ENCODE peak calls at places on chromosomes 5 and 9, in four cellular contexts. One of them, this sample, is unnamed. For H3K36me3, the result is how much of the 10 kb centered on the place peaks cover.

GRCh38 chr9:114691046-114691955 is 9.3 kb upstream of the TEX48 start:
- DNase-seq in BJ: peak
- DNase-seq in keratinocyte: no peak
- DNase-seq in iPS DF 6.9: no peak
- DNase-seq in this sample: peak

GRCh38 chr9:93667627-93668026 is 91.2 kb downstream of the PHF2 start:
- DNase-seq in keratinocyte: no peak
- DNase-seq in iPS DF 6.9: no peak
- DNase-seq in BJ: no peak
- DNase-seq in this sample: no peak

GRCh38 chr5:132653716-132654115 is 4.3 kb upstream of the IL13 start:
- DNase-seq in keratinocyte: no peak
- DNase-seq in iPS DF 6.9: no peak
- DNase-seq in BJ: no peak
- DNase-seq in this sample: no peak

GRCh38 chr5:2538169-2538568 is 213.3 kb downstream of the IRX2 start:
- DNase-seq in keratinocyte: no peak
- DNase-seq in iPS DF 6.9: peak
- DNase-seq in BJ: no peak
- DNase-seq in this sample: no peak

GRCh38 chr9:37542895-37543294 is 33.3 kb downstream of the FBXO10 start:
- DNase-seq in BJ: no peak
- DNase-seq in keratinocyte: no peak
- DNase-seq in iPS DF 6.9: no peak
- DNase-seq in this sample: no peak

GRCh38 chr5:41835625-41836024 is 34.6 kb downstream of the OXCT1 start:
- DNase-seq in keratinocyte: no peak
- DNase-seq in iPS DF 6.9: no peak
- DNase-seq in BJ: peak
- DNase-seq in this sample: peak

GRCh38 chr9:90970603-90971002 is 169.0 kb downstream of the SYK start:
- DNase-seq in keratinocyte: peak
- DNase-seq in BJ: no peak
- DNase-seq in iPS DF 6.9: no peak
- DNase-seq in this sample: no peak

GRCh38 chr5:13133951-13134350 is 810.5 kb downstream of the DNAH5 start:
- DNase-seq in iPS DF 6.9: no peak
- DNase-seq in keratinocyte: no peak
- DNase-seq in BJ: no peak
- DNase-seq in this sample: no peak

GRCh38 chr5:176529824-176530195 is 7.4 kb downstream of the RNF44 start:
- DNase-seq in keratinocyte: no peak
- DNase-seq in iPS DF 6.9: no peak
- DNase-seq in BJ: no peak
- DNase-seq in this sample: no peak

GRCh38 chr9:124323904-124324303 is 66.2 kb downstream of the NEK6 start:
- DNase-seq in BJ: no peak
- DNase-seq in keratinocyte: no peak
- DNase-seq in iPS DF 6.9: no peak
- DNase-seq in this sample: no peak

GRCh38 chr9:124321935-124322334 is 64.2 kb downstream of the NEK6 start:
- DNase-seq in keratinocyte: no peak
- DNase-seq in iPS DF 6.9: no peak
- DNase-seq in BJ: no peak
- DNase-seq in this sample: no peak

GRCh38 chr9:124321416-124321815 is 63.7 kb downstream of the NEK6 start:
- DNase-seq in iPS DF 6.9: no peak
- DNase-seq in keratinocyte: no peak
- DNase-seq in BJ: no peak
- DNase-seq in this sample: no peak

GRCh38 chr9:124322618-124323432 is 65.1 kb downstream of the NEK6 start:
- DNase-seq in iPS DF 6.9: no peak
- DNase-seq in BJ: no peak
- DNase-seq in keratinocyte: no peak
- DNase-seq in this sample: no peak

GRCh38 chr9:124320062-124320973 is 62.6 kb downstream of the NEK6 start:
- DNase-seq in BJ: no peak
- DNase-seq in keratinocyte: no peak
- DNase-seq in iPS DF 6.9: peak
- DNase-seq in this sample: no peak
- H3K36me3 ChIP-seq in BJ: under half
- H3K36me3 ChIP-seq in keratinocyte: under half
- H3K36me3 ChIP-seq in iPS DF 6.9: under half
- H3K36me3 ChIP-seq in this sample: under half

GRCh38 chr5:91910247-91910646 is 527.1 kb upstream of the ARRDC3 start:
- DNase-seq in iPS DF 6.9: no peak
- DNase-seq in keratinocyte: no peak
- DNase-seq in BJ: no peak
- DNase-seq in this sample: no peak

GRCh38 chr5:91910655-91911054 is 527.5 kb upstream of the ARRDC3 start:
- DNase-seq in iPS DF 6.9: no peak
- DNase-seq in keratinocyte: no peak
- DNase-seq in BJ: no peak
- DNase-seq in this sample: no peak

GRCh38 chr5:91906027-91906426 is 522.9 kb upstream of the ARRDC3 start:
- DNase-seq in iPS DF 6.9: no peak
- DNase-seq in keratinocyte: no peak
- DNase-seq in BJ: no peak
- DNase-seq in this sample: no peak

DNA sequence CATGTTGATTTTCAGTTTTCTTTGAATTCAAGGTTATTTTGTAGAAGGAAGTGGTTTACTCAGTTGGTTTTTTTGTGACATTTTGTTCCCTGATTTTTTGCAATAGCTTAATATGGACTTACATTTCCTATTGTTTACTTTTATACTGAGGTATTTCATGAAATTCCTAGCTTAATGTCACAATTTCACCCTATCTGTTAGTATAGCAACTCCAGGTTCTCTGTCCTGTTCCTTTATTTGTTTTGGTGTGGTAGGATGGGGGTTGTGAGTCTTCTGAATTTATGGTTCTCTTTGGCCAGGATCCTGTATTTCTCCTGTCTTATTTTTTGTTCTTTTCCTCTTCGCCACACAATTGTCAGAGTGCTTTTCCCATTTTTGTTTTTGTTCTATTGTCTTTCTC is 523.4 kb upstream of the ARRDC3 start:
- DNase-seq in iPS DF 6.9: no peak
- DNase-seq in BJ: no peak
- DNase-seq in keratinocyte: no peak
- DNase-seq in this sample: no peak
- H3K4me3 ChIP-seq in iPS DF 6.9: no peak
- H3K4me3 ChIP-seq in BJ: no peak
- H3K4me3 ChIP-seq in keratinocyte: no peak
- H3K4me3 ChIP-seq in this sample: no peak

DNA sequence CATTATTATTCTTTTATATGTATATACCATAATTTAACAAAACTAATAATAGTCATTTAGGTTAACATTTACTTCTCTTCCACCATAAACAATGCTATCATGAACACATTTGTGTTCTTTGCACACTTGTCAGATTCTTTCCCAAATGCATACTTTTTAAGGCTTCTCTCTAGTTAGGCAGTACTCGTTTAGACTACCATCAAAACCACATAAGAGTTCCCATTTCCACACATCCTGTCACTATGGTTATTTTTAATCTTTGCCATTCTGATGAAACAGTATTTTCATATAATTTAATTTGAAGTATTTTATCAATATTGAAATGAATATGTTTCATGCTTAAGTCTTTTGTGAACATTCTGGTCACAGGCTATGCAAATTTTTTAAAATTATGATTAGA is 15.1 kb downstream of the DROSHA start:
- DNase-seq in BJ: no peak
- DNase-seq in iPS DF 6.9: no peak
- DNase-seq in keratinocyte: no peak
- DNase-seq in this sample: no peak
- H3K36me3 ChIP-seq in BJ: under half
- H3K36me3 ChIP-seq in iPS DF 6.9: under half
- H3K36me3 ChIP-seq in keratinocyte: under half
- H3K36me3 ChIP-seq in this sample: under half

GRCh38 chr5:140344683-140345423 is 1.6 kb downstream of the HBEGF start:
- DNase-seq in keratinocyte: no peak
- DNase-seq in BJ: no peak
- DNase-seq in iPS DF 6.9: no peak
- DNase-seq in this sample: no peak
- H3K4me3 ChIP-seq in keratinocyte: peak
- H3K4me3 ChIP-seq in BJ: no peak
- H3K4me3 ChIP-seq in iPS DF 6.9: no peak
- H3K4me3 ChIP-seq in this sample: peak

DNA sequence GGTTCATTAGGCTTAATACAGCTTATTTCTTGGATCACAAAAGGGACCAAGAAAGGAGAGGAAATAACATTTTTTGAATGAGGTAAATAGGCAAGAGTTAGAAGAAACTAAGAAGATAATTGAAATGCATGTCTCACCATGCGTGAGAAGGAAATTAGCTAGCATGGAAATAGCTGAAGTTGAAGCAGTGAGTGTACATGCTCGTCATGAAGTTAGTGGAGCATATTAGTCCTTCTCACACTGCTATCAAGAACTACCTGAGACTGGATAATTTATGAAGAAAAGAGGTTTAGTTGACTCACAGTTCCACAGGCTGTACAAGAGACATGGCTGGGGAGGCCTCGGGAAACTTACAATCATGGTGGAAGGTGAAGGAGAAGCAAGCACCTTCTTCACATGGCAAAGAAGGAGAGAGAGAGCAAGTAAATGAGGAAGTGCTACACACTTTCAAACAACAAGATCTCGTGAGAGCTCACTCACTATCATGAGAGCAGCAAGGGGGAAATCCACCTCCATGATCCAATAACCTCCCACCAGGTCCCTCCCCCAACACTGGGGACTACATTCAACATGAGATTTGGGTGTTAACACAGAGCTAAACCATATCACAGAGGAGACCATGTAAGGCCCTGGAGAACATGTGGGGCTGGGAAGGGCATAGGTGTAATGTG is 125.0 kb upstream of the OSMR start:
- DNase-seq in keratinocyte: no peak
- DNase-seq in iPS DF 6.9: no peak
- DNase-seq in BJ: no peak
- DNase-seq in this sample: peak
- H3K36me3 ChIP-seq in keratinocyte: under half
- H3K36me3 ChIP-seq in iPS DF 6.9: under half
- H3K36me3 ChIP-seq in BJ: under half
- H3K36me3 ChIP-seq in this sample: under half

DNA sequence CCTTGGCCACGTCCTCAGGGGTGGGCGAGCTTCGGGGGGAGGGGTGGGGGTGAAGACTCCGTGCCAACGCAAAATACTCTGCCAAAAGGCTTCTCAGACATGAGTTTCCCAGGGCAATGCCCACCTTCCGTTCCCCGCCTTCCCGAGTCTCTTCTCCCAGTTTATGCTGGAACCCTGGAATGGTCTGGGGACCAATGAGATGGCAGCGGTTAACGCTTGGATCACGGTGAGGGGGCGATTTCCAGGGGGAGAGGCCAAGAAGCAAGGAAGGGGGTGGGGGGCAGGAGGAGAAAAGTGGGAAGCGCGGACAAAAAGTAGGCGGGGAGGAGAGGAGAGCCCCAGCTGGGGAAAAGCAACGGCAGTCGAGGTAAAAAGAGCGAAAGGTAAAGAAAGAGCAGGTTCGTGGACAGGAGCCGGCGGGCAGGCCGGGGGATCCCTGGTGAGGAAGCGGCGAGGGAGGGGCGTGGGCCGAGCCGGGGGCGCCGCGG is 593 bp upstream of the SNCAIP start:
- DNase-seq in BJ: no peak
- DNase-seq in iPS DF 6.9: no peak
- DNase-seq in keratinocyte: no peak
- DNase-seq in this sample: no peak
- H3K4me3 ChIP-seq in BJ: peak
- H3K4me3 ChIP-seq in iPS DF 6.9: peak
- H3K4me3 ChIP-seq in keratinocyte: no peak
- H3K4me3 ChIP-seq in this sample: peak

GRCh38 chr5:157799578-157799977 is 56.1 kb downstream of the LSM11 start:
- DNase-seq in keratinocyte: no peak
- DNase-seq in BJ: no peak
- DNase-seq in iPS DF 6.9: no peak
- DNase-seq in this sample: no peak
- H3K36me3 ChIP-seq in keratinocyte: under half
- H3K36me3 ChIP-seq in BJ: under half
- H3K36me3 ChIP-seq in iPS DF 6.9: under half
- H3K36me3 ChIP-seq in this sample: under half

GRCh38 chr5:129904102-129904666 is at the start of gene CHSY3:
- DNase-seq in keratinocyte: no peak
- DNase-seq in BJ: no peak
- DNase-seq in iPS DF 6.9: no peak
- DNase-seq in this sample: peak

GRCh38 chr5:129903466-129904101 is 681 bp upstream of the CHSY3 start:
- DNase-seq in keratinocyte: no peak
- DNase-seq in BJ: no peak
- DNase-seq in iPS DF 6.9: no peak
- DNase-seq in this sample: no peak

GRCh38 chr5:129906177-129906887 is 2.1 kb downstream of the CHSY3 start:
- DNase-seq in iPS DF 6.9: no peak
- DNase-seq in keratinocyte: no peak
- DNase-seq in BJ: no peak
- DNase-seq in this sample: no peak

GRCh38 chr5:129905467-129906176 is 1.4 kb downstream of the CHSY3 start:
- DNase-seq in BJ: no peak
- DNase-seq in keratinocyte: no peak
- DNase-seq in iPS DF 6.9: no peak
- DNase-seq in this sample: no peak

DNA sequence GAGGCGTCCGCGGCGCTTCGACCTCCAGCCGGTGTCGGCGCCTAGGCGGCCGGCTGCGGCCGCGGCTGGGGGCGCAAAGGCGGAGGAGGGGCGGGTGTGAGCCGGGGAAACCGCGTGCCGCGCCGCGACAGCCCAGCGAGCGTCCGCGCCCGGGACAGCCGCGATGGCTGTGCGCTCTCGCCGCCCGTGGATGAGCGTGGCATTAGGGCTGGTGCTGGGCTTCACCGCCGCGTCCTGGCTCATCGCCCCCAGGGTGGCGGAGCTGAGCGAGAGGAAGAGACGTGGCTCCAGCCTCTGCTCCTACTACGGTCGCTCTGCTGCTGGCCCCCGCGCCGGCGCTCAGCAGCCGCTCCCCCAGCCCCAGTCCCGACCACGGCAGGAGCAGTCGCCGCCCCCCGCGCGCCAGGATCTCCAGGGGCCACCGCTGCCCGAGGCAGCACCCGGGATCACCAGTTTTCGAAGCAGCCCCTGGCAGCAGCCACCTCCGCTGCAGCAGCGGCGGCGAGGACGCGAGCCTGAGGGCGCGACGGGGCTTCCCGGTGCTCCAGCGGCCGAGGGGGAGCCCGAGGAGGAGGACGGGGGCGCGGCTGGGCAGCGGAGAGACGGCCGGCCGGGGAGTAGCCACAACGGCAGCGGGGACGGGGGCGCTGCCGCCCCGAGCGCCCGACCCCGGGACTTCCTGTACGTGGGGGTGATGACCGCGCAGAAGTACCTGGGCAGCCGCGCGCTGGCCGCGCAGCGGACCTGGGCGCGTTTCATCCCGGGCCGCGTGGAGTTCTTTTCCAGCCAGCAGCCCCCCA is 602 bp downstream of the CHSY3 start:
- DNase-seq in BJ: no peak
- DNase-seq in iPS DF 6.9: no peak
- DNase-seq in keratinocyte: no peak
- DNase-seq in this sample: no peak
- H3K4me3 ChIP-seq in BJ: peak
- H3K4me3 ChIP-seq in iPS DF 6.9: peak
- H3K4me3 ChIP-seq in keratinocyte: peak
- H3K4me3 ChIP-seq in this sample: peak

GRCh38 chr9:121328476-121328875 is 41.6 kb downstream of the STOM start:
- DNase-seq in BJ: no peak
- DNase-seq in iPS DF 6.9: no peak
- DNase-seq in keratinocyte: no peak
- DNase-seq in this sample: no peak
- H3K36me3 ChIP-seq in BJ: half or more
- H3K36me3 ChIP-seq in iPS DF 6.9: under half
- H3K36me3 ChIP-seq in keratinocyte: under half
- H3K36me3 ChIP-seq in this sample: under half

GRCh38 chr9:74526215-74526614 is 29.1 kb downstream of the RORB start:
- DNase-seq in iPS DF 6.9: no peak
- DNase-seq in BJ: no peak
- DNase-seq in keratinocyte: no peak
- DNase-seq in this sample: no peak
- H3K4me3 ChIP-seq in iPS DF 6.9: no peak
- H3K4me3 ChIP-seq in BJ: no peak
- H3K4me3 ChIP-seq in keratinocyte: no peak
- H3K4me3 ChIP-seq in this sample: no peak